ENCODE peak calls at places on chromosomes 11 and 22, in six cellular contexts. G is sigmoid colon; Y is AG04450; R is stimulated activated CD8-positive, alpha-beta memory T cell treated with anti-CD3 and anti-CD28 coated beads, Interleukin-15, amount 100 ng/mL, for 24 hours; P is IMR-90; A is stimulated activated CD4-positive, alpha-beta T cell treated with anti-CD3 and anti-CD28 coated beads, Interleukin-1b, Interleukin-23, amount 100 ng/mL, for 48 hours. S is an unnamed sample.

GRCh38 chr22:19770349-19771220 is 10.0 kb downstream of the TBX1 start:
- DNase-seq in G (no peak), Y (no peak), R (no peak), P (no peak), A (no peak), S (no peak)

GRCh38 chr11:69599502-69599901 is 41.5 kb upstream of the CCND1 start:
- DNase-seq in G (no peak), Y (no peak), R (no peak), P (no peak), A (no peak), S (no peak)

GRCh38 chr11:105230586-105230985 is 91.0 kb upstream of the CARD18 start:
- DNase-seq in G (no peak), Y (no peak), R (no peak), P (no peak), A (no peak), S (no peak)

GRCh38 chr22:37267128-37267587 is 15.2 kb upstream of the CYTH4 start:
- DNase-seq in G (no peak), Y (no peak), R (peak), P (no peak), A (peak), S (no peak)

GRCh38 chr11:1494650-1495049 is 8.1 kb upstream of the MOB2 start:
- DNase-seq in G (no peak), Y (no peak), R (no peak), P (no peak), A (no peak), S (no peak)

GRCh38 chr22:20182378-20182777 is 31.5 kb upstream of the CCDC188 start:
- DNase-seq in G (no peak), Y (no peak), R (no peak), P (no peak), A (no peak), S (no peak)

GRCh38 chr22:49301398-49302149 is 526.1 kb downstream of the BRD1 start:
- DNase-seq in G (no peak), Y (no peak), R (no peak), P (no peak), A (no peak), S (no peak)

GRCh38 chr22:28882878-28883656 is at the start of gene ZNRF3:
- DNase-seq in G (peak), Y (peak), R (peak), P (peak), A (peak), S (peak)

GRCh38 chr11:104134760-104135159 is 29.2 kb downstream of the PDGFD start:
- DNase-seq in G (no peak), Y (no peak), R (no peak), P (peak), A (no peak), S (no peak)

GRCh38 chr11:59216654-59217640 is 4.2 kb upstream of the MPEG1 start:
- DNase-seq in G (peak), Y (no peak), R (no peak), P (peak), A (no peak), S (no peak)

GRCh38 chr22:46187862-46188261 is 37.5 kb downstream of the PPARA start:
- DNase-seq in G (no peak), Y (no peak), R (no peak), P (no peak), A (no peak), S (no peak)

GRCh38 chr11:69641681-69642548 is 959 bp downstream of the CCND1 start:
- DNase-seq in G (peak), Y (no peak), R (no peak), P (no peak), A (no peak), S (no peak)

GRCh38 chr11:37322333-37323194 is 724.5 kb upstream of the RAG2 start:
- DNase-seq in G (no peak), Y (no peak), R (no peak), P (no peak), A (no peak), S (no peak)

GRCh38 chr11:130689222-130689908 is 226.9 kb downstream of the SNX19 start:
- DNase-seq in G (no peak), Y (no peak), R (no peak), P (no peak), A (no peak), S (no peak)

GRCh38 chr11:95883381-95883780 is 40.5 kb downstream of the MTMR2 start:
- DNase-seq in G (no peak), Y (no peak), R (no peak), P (no peak), A (no peak), S (no peak)

GRCh38 chr11:98740335-98740734 is 280.4 kb upstream of the CNTN5 start:
- DNase-seq in G (no peak), Y (no peak), R (no peak), P (no peak), A (no peak), S (no peak)

GRCh38 chr11:2775626-2776350 is 76.0 kb upstream of the KCNQ1OT1 start:
- DNase-seq in G (peak), Y (no peak), R (no peak), P (no peak), A (peak), S (no peak)

GRCh38 chr11:16945671-16946469 is 68.3 kb downstream of the PLEKHA7 start:
- DNase-seq in G (no peak), Y (no peak), R (no peak), P (peak), A (peak), S (peak)

GRCh38 chr11:6468712-6469495 is 4.8 kb downstream of the TRIM3 start:
- DNase-seq in G (peak), Y (peak), R (no peak), P (peak), A (peak), S (peak)

GRCh38 chr11:119634301-119634700 is 94.7 kb downstream of the NECTIN1 start:
- DNase-seq in G (no peak), Y (no peak), R (no peak), P (no peak), A (no peak), S (no peak)

GRCh38 chr11:47245586-47246357 is 2.8 kb downstream of the ACP2 start:
- DNase-seq in G (no peak), Y (no peak), R (no peak), P (no peak), A (no peak), S (no peak)

S was measured in NCI-H1048.